ENCODE peak calls at places on chromosomes 1 and 21, in five cellular contexts. M is upper lobe of left lung, V is HepG2, P is GM12878, L is K562. W is an unnamed sample.

GRCh38 chr1:161816201-161816600 is 50.1 kb downstream of the ATF6 start:
- ATAC-seq in V (peak; percentile 72), L (no peak), M (no peak), P (no peak), W (no peak)

GRCh38 chr1:192958871-192959270 is 100.3 kb downstream of the UCHL5 start:
- ATAC-seq in V (no peak), P (no peak), L (no peak), M (no peak), W (no peak)

GRCh38 chr1:235207202-235207565 is 46.1 kb upstream of the RBM34 start:
- ATAC-seq in L (peak; percentile 68), M (no peak), V (no peak), P (peak; percentile 21), W (no peak)

GRCh38 chr21:41564871-41565281 is 56.9 kb upstream of the TMPRSS2 start:
- ATAC-seq in M (no peak), V (no peak), P (no peak), L (no peak), W (no peak)

GRCh38 chr1:164601399-164602141 is 42.6 kb downstream of the PBX1 start:
- ATAC-seq in M (peak; percentile 18), L (no peak), V (no peak), P (no peak), W (no peak)

GRCh38 chr1:33723251-33723650 is 140.6 kb upstream of the HMGB4 start:
- ATAC-seq in L (no peak), V (no peak), P (no peak), M (no peak), W (no peak)

GRCh38 chr1:28392027-28392652 is 22.6 kb downstream of the PHACTR4 start:
- ATAC-seq in V (no peak), L (peak; percentile 82), M (peak; percentile 66), P (no peak), W (no peak)

GRCh38 chr21:32020551-32020950 is 147.7 kb downstream of the HUNK start:
- ATAC-seq in P (no peak), V (peak; percentile 46), M (no peak), L (no peak), W (no peak)

GRCh38 chr1:64917328-64917861 is 49.0 kb downstream of the JAK1 start:
- ATAC-seq in P (peak; percentile 66), V (peak; percentile 38), M (peak; percentile 93), L (peak; percentile 69), W (peak; percentile 91)

GRCh38 chr21:45163413-45164123 is 89.2 kb downstream of the ADARB1 start:
- ATAC-seq in L (peak; percentile 29), V (no peak), P (no peak), M (no peak), W (no peak)

GRCh38 chr1:16119504-16119903 is 36.4 kb downstream of the EPHA2 start:
- ATAC-seq in P (no peak), V (peak; percentile 18), M (no peak), L (no peak), W (no peak)

GRCh38 chr1:78370779-78371482 is 119.8 kb upstream of the PTGFR start:
- ATAC-seq in M (peak; percentile 48), P (peak; percentile 25), L (no peak), V (no peak), W (no peak)

GRCh38 chr1:47932744-47933143 is 64.4 kb downstream of the TRABD2B start:
- ATAC-seq in L (no peak), P (no peak), V (no peak), M (no peak), W (no peak)

GRCh38 chr1:117586747-117587478 is 18.9 kb upstream of the TENT5C start:
- ATAC-seq in L (peak; percentile 27), V (peak; percentile 39), M (no peak), P (no peak), W (no peak)

GRCh38 chr1:212700892-212701819 is 1.5 kb upstream of the BATF3 start:
- ATAC-seq in M (peak; percentile 77), V (peak; percentile 73), L (peak; percentile 69), P (peak; percentile 63), W (peak; percentile 63)

GRCh38 chr1:54245501-54245900 is 45.5 kb downstream of the MRPL37 start:
- ATAC-seq in P (no peak), V (no peak), M (no peak), L (no peak), W (peak; percentile 28)

GRCh38 chr1:6750490-6750889 is 34.8 kb upstream of the CAMTA1 start:
- ATAC-seq in P (no peak), V (no peak), M (no peak), L (no peak), W (no peak)

GRCh38 chr1:69648486-69648885 is 80.8 kb downstream of the LRRC7 start:
- ATAC-seq in M (no peak), V (no peak), P (no peak), L (no peak), W (no peak)

GRCh38 chr1:12249181-12249580 is 19.4 kb downstream of the VPS13D start:
- ATAC-seq in M (no peak), L (no peak), P (no peak), V (no peak), W (no peak)

GRCh38 chr1:174964261-174964984 is 35.3 kb upstream of the CACYBP start:
- ATAC-seq in M (peak; percentile 86), L (peak; percentile 90), V (no peak), P (peak; percentile 72), W (peak; percentile 44)

GRCh38 chr1:226903819-226904710 is 33.6 kb downstream of the PSEN2 start:
- ATAC-seq in P (no peak), V (no peak), M (no peak), L (no peak), W (peak; percentile 71)

GRCh38 chr1:230909974-230910754 is 41.8 kb upstream of the C1orf198 start:
- ATAC-seq in M (peak; percentile 24), P (no peak), L (no peak), V (no peak), W (peak; percentile 57)

GRCh38 chr1:96688737-96689136 is 32.8 kb upstream of the PTBP2 start:
- ATAC-seq in V (peak; percentile 87), P (no peak), L (no peak), M (no peak), W (no peak)

GRCh38 chr1:93304716-93305138 is 41.0 kb upstream of the DR1 start:
- ATAC-seq in L (peak; percentile 90), V (no peak), P (peak; percentile 82), M (peak; percentile 82), W (no peak)

GRCh38 chr1:232211149-232211548 is 418.8 kb downstream of the SIPA1L2 start:
- ATAC-seq in M (no peak), L (peak; percentile 71), P (peak; percentile 84), V (peak; percentile 95), W (no peak)

GRCh38 chr1:246067432-246068021 is 439.6 kb downstream of the SMYD3 start:
- ATAC-seq in M (peak; percentile 12), L (no peak), V (no peak), P (peak; percentile 33), W (no peak)

GRCh38 chr1:83500987-83501591 is 497.8 kb downstream of the TTLL7 start:
- ATAC-seq in P (peak; percentile 91), L (no peak), M (no peak), V (no peak), W (no peak)

GRCh38 chr1:83497563-83497962 is 501.4 kb downstream of the TTLL7 start:
- ATAC-seq in P (no peak), M (no peak), V (no peak), L (no peak), W (no peak)

GRCh38 chr1:83499998-83500397 is 498.9 kb downstream of the TTLL7 start:
- ATAC-seq in M (no peak), P (peak; percentile 71), L (no peak), V (no peak), W (no peak)

GRCh38 chr1:83503153-83503552 is 495.8 kb downstream of the TTLL7 start:
- ATAC-seq in L (no peak), M (no peak), P (no peak), V (no peak), W (no peak)

DNA sequence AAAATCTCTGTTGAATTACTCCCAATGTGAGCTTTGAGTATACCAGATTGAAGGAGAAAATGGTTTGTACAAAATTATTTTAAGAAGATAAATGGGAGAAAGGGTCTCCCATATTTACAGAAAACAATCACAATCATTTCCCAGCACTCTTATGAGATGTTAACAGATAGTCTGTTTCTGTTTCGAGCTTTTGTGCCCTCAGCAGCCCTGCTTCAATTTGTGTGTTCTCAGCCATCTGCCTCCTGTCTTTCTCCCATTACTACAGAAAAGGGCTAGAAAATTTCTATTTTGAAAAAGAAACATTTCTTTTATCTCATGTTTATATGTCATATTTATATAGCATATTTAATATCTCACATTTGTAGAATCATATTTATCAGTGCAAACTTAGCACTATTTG is 498.4 kb downstream of the TTLL7 start:
- ATAC-seq in L (no peak), P (peak; percentile 14), M (no peak), V (no peak), W (no peak)
- TF ChIP-seq EP300 in L (no peak), P (no peak), M (no peak), V (no peak), W (no peak)

GRCh38 chr1:9874959-9875635 is 35.0 kb downstream of the CTNNBIP1 start:
- ATAC-seq in L (peak; percentile 96), M (peak; percentile 90), P (peak; percentile 97), V (peak; percentile 84), W (peak; percentile 85)
- TF ChIP-seq POLR2AphosphoS5 in L (no peak), M (no peak), P (no peak), V (no peak), W (no peak)

DNA sequence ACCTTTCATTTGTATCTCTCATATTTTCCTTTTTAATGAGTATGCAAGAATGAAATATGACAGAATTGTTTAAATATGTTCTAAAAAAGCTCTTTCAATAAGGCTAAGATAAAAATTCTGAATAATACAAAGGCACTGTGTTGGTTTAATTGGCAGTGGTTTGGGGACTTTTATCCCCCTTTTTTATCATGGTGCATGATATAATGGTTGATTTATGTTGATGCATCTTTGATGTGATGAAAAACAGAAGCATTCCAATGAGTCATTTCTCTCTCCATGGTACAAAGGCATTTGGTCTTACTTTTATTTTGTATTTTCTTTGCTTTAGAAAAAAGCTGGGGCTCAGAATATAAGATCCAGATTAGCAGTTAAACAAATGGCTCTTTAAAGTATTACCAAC is 127.2 kb upstream of the GREM2 start:
- ATAC-seq in V (no peak), M (peak; percentile 42), P (no peak), L (no peak), W (no peak)
- TF ChIP-seq EP300 in V (no peak), M (no peak), P (no peak), L (no peak), W (no peak)

GRCh38 chr1:151831256-151831591 is 378 bp downstream of the RORC start:
- ATAC-seq in P (no peak), L (no peak), V (peak; percentile 1), M (no peak), W (no peak)

GRCh38 chr1:151827853-151828252 is 3.7 kb downstream of the RORC start:
- ATAC-seq in M (no peak), P (no peak), L (no peak), V (no peak), W (no peak)

GRCh38 chr1:151830055-151830454 is 1.5 kb downstream of the RORC start:
- ATAC-seq in V (no peak), P (no peak), M (no peak), L (no peak), W (no peak)

GRCh38 chr1:151829352-151830046 is 2.1 kb downstream of the RORC start:
- ATAC-seq in V (no peak), M (no peak), L (no peak), P (no peak), W (no peak)

GRCh38 chr1:151828931-151829330 is 2.7 kb downstream of the RORC start:
- ATAC-seq in M (no peak), V (no peak), P (no peak), L (peak; percentile 22), W (no peak)
- TF ChIP-seq POLR2AphosphoS5 in M (no peak), V (no peak), P (no peak), L (no peak), W (no peak)

GRCh38 chr1:244113532-244114320 is 62.6 kb downstream of the ZBTB18 start:
- ATAC-seq in V (no peak), P (no peak), L (no peak), M (no peak), W (no peak)
- TF ChIP-seq EP300 in V (no peak), P (no peak), L (no peak), M (no peak), W (no peak)

W was measured in gastroesophageal sphincter.